ENCODE peak calls at places on chromosomes 16 and 17, in four cellular contexts. One of them, this sample, is unnamed.

GRCh38 chr16:69188716-69189115 is 1.8 kb downstream of the SNTB2 start:
- DNase-seq in stomach: no peak
- DNase-seq in astrocyte of the cerebellum: no peak
- DNase-seq in mucosa of descending colon: no peak
- DNase-seq in this sample: no peak

GRCh38 chr16:8866118-8866883 is 2.5 kb downstream of the CARHSP1 start:
- DNase-seq in stomach: peak
- DNase-seq in astrocyte of the cerebellum: no peak
- DNase-seq in mucosa of descending colon: peak
- DNase-seq in this sample: no peak

GRCh38 chr17:40602445-40603443 is 37.5 kb upstream of the CCR7 start:
- DNase-seq in stomach: no peak
- DNase-seq in astrocyte of the cerebellum: no peak
- DNase-seq in mucosa of descending colon: no peak
- DNase-seq in this sample: no peak

GRCh38 chr17:70181376-70181775 is 12.0 kb downstream of the KCNJ2 start:
- DNase-seq in stomach: no peak
- DNase-seq in astrocyte of the cerebellum: peak
- DNase-seq in mucosa of descending colon: no peak
- DNase-seq in this sample: no peak

GRCh38 chr16:9033125-9033830 is 58.2 kb upstream of the HAPSTR1 start:
- DNase-seq in stomach: peak
- DNase-seq in astrocyte of the cerebellum: no peak
- DNase-seq in mucosa of descending colon: no peak
- DNase-seq in this sample: no peak

GRCh38 chr17:62892870-62893338 is 73.1 kb upstream of the TANC2 start:
- DNase-seq in stomach: peak
- DNase-seq in astrocyte of the cerebellum: no peak
- DNase-seq in mucosa of descending colon: no peak
- DNase-seq in this sample: peak

GRCh38 chr17:41340496-41340895 is 10.1 kb downstream of the KRT33A start:
- DNase-seq in stomach: no peak
- DNase-seq in astrocyte of the cerebellum: no peak
- DNase-seq in mucosa of descending colon: no peak
- DNase-seq in this sample: no peak

GRCh38 chr16:31423801-31424200 is 4.4 kb downstream of the COX6A2 start:
- DNase-seq in stomach: no peak
- DNase-seq in astrocyte of the cerebellum: no peak
- DNase-seq in mucosa of descending colon: peak
- DNase-seq in this sample: no peak

GRCh38 chr16:10594312-10594950 is 14.0 kb upstream of the EMP2 start:
- DNase-seq in stomach: peak
- DNase-seq in astrocyte of the cerebellum: no peak
- DNase-seq in mucosa of descending colon: peak
- DNase-seq in this sample: no peak

GRCh38 chr17:77935121-77935571 is 23.4 kb upstream of the TNRC6C start:
- DNase-seq in stomach: no peak
- DNase-seq in astrocyte of the cerebellum: no peak
- DNase-seq in mucosa of descending colon: no peak
- DNase-seq in this sample: no peak

GRCh38 chr17:5788266-5788900 is 204.1 kb upstream of the NLRP1 start:
- DNase-seq in stomach: no peak
- DNase-seq in astrocyte of the cerebellum: no peak
- DNase-seq in mucosa of descending colon: no peak
- DNase-seq in this sample: no peak

GRCh38 chr16:3857189-3858013 is 23.1 kb downstream of the CREBBP start:
- DNase-seq in stomach: no peak
- DNase-seq in astrocyte of the cerebellum: no peak
- DNase-seq in mucosa of descending colon: no peak
- DNase-seq in this sample: no peak
- H3K4me3 ChIP-seq in stomach: no peak
- H3K4me3 ChIP-seq in astrocyte of the cerebellum: no peak
- H3K4me3 ChIP-seq in mucosa of descending colon: no peak
- H3K4me3 ChIP-seq in this sample: no peak

GRCh38 chr16:50068550-50068949 is 2.8 kb downstream of the HEATR3 start:
- DNase-seq in stomach: no peak
- DNase-seq in astrocyte of the cerebellum: no peak
- DNase-seq in mucosa of descending colon: no peak
- DNase-seq in this sample: no peak

GRCh38 chr16:50069060-50069459 is 3.3 kb downstream of the HEATR3 start:
- DNase-seq in stomach: no peak
- DNase-seq in astrocyte of the cerebellum: no peak
- DNase-seq in mucosa of descending colon: no peak
- DNase-seq in this sample: no peak

GRCh38 chr16:50066482-50067289 is 916 bp downstream of the HEATR3 start:
- DNase-seq in stomach: no peak
- DNase-seq in astrocyte of the cerebellum: no peak
- DNase-seq in mucosa of descending colon: no peak
- DNase-seq in this sample: no peak

GRCh38 chr16:50065624-50066481 is at the start of gene HEATR3:
- DNase-seq in stomach: peak
- DNase-seq in astrocyte of the cerebellum: peak
- DNase-seq in mucosa of descending colon: peak
- DNase-seq in this sample: peak

GRCh38 chr16:50067290-50067853 is 1.6 kb downstream of the HEATR3 start:
- DNase-seq in stomach: no peak
- DNase-seq in astrocyte of the cerebellum: peak
- DNase-seq in mucosa of descending colon: no peak
- DNase-seq in this sample: peak
- H3K4me3 ChIP-seq in stomach: peak
- H3K4me3 ChIP-seq in astrocyte of the cerebellum: no peak
- H3K4me3 ChIP-seq in mucosa of descending colon: no peak
- H3K4me3 ChIP-seq in this sample: no peak

DNA sequence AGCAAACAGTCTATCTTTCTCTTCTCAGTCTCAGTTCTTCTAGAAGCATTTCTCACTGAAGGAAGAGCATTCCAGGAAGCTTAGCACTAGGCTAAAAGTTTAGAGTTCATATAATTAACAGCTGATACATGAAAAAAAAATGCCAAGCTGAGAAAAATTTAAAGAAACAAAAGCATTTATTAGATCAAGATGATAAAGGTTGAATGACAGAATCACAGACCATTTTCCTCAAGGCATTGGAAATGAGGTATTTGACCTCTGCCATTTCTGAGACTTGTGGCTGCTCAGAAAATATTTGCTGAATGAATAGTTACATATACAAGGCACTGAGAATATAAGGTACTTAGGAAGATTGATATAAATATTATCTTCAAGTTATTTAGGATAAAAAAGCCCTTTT is 901.6 kb upstream of the GOT2 start:
- DNase-seq in stomach: no peak
- DNase-seq in astrocyte of the cerebellum: no peak
- DNase-seq in mucosa of descending colon: no peak
- DNase-seq in this sample: peak
- H3K4me3 ChIP-seq in stomach: no peak
- H3K4me3 ChIP-seq in astrocyte of the cerebellum: no peak
- H3K4me3 ChIP-seq in mucosa of descending colon: no peak
- H3K4me3 ChIP-seq in this sample: no peak

GRCh38 chr17:3556905-3557767 is 476 bp downstream of the TRPV3 start:
- DNase-seq in stomach: no peak
- DNase-seq in astrocyte of the cerebellum: no peak
- DNase-seq in mucosa of descending colon: no peak
- DNase-seq in this sample: no peak

GRCh38 chr17:3559270-3559645 is 1.6 kb upstream of the TRPV3 start:
- DNase-seq in stomach: no peak
- DNase-seq in astrocyte of the cerebellum: no peak
- DNase-seq in mucosa of descending colon: no peak
- DNase-seq in this sample: no peak

GRCh38 chr17:3556239-3556904 is 1.2 kb downstream of the TRPV3 start:
- DNase-seq in stomach: no peak
- DNase-seq in astrocyte of the cerebellum: no peak
- DNase-seq in mucosa of descending colon: no peak
- DNase-seq in this sample: no peak

GRCh38 chr17:3558603-3559269 is 1.1 kb upstream of the TRPV3 start:
- DNase-seq in stomach: peak
- DNase-seq in astrocyte of the cerebellum: no peak
- DNase-seq in mucosa of descending colon: peak
- DNase-seq in this sample: no peak

GRCh38 chr17:3557768-3558583 is at the start of gene TRPV3:
- DNase-seq in stomach: peak
- DNase-seq in astrocyte of the cerebellum: no peak
- DNase-seq in mucosa of descending colon: peak
- DNase-seq in this sample: no peak
- H3K4me3 ChIP-seq in stomach: no peak
- H3K4me3 ChIP-seq in astrocyte of the cerebellum: no peak
- H3K4me3 ChIP-seq in mucosa of descending colon: no peak
- H3K4me3 ChIP-seq in this sample: no peak

GRCh38 chr17:19744492-19744891 is 3.6 kb downstream of the ALDH3A1 start:
- DNase-seq in stomach: no peak
- DNase-seq in astrocyte of the cerebellum: no peak
- DNase-seq in mucosa of descending colon: peak
- DNase-seq in this sample: no peak

GRCh38 chr17:19747159-19747719 is 859 bp downstream of the ALDH3A1 start:
- DNase-seq in stomach: no peak
- DNase-seq in astrocyte of the cerebellum: no peak
- DNase-seq in mucosa of descending colon: no peak
- DNase-seq in this sample: no peak

GRCh38 chr17:19746517-19746916 is 1.6 kb downstream of the ALDH3A1 start:
- DNase-seq in stomach: no peak
- DNase-seq in astrocyte of the cerebellum: no peak
- DNase-seq in mucosa of descending colon: no peak
- DNase-seq in this sample: no peak

GRCh38 chr17:19743101-19744100 is 4.7 kb downstream of the ALDH3A1 start:
- DNase-seq in stomach: no peak
- DNase-seq in astrocyte of the cerebellum: no peak
- DNase-seq in mucosa of descending colon: peak
- DNase-seq in this sample: no peak

GRCh38 chr17:19744922-19745757 is 3.0 kb downstream of the ALDH3A1 start:
- DNase-seq in stomach: peak
- DNase-seq in astrocyte of the cerebellum: peak
- DNase-seq in mucosa of descending colon: peak
- DNase-seq in this sample: no peak
- H3K4me3 ChIP-seq in stomach: peak
- H3K4me3 ChIP-seq in astrocyte of the cerebellum: peak
- H3K4me3 ChIP-seq in mucosa of descending colon: no peak
- H3K4me3 ChIP-seq in this sample: peak

DNA sequence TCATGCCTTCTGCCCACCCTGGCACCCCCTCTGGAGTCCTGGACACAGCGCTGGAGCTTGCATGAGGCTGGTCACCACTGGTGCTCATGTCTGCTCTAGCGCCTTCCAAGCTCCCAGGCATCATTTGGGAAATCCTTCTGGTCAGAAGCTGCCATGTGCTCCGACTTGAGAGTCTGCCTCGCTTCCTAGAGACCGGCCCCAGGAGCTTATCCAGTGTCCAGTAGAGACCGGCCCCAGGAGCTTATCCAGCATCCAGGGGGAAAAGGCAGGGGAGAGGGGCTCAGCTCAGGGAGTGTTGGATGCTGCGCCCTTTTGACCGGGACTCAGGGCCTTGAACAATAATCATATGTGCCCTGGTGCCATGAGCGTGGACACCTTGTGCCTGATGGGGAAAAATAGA is 106.3 kb downstream of the RAP1GAP2 start:
- DNase-seq in stomach: no peak
- DNase-seq in astrocyte of the cerebellum: no peak
- DNase-seq in mucosa of descending colon: no peak
- DNase-seq in this sample: no peak
- H3K4me3 ChIP-seq in stomach: no peak
- H3K4me3 ChIP-seq in astrocyte of the cerebellum: no peak
- H3K4me3 ChIP-seq in mucosa of descending colon: no peak
- H3K4me3 ChIP-seq in this sample: no peak

GRCh38 chr17:21119247-21119944 is 7.4 kb upstream of the DHRS7B start:
- DNase-seq in stomach: peak
- DNase-seq in astrocyte of the cerebellum: peak
- DNase-seq in mucosa of descending colon: peak
- DNase-seq in this sample: no peak
- H3K4me3 ChIP-seq in stomach: no peak
- H3K4me3 ChIP-seq in astrocyte of the cerebellum: no peak
- H3K4me3 ChIP-seq in mucosa of descending colon: no peak
- H3K4me3 ChIP-seq in this sample: no peak

GRCh38 chr17:73342057-73342522 is 30.3 kb upstream of the CDC42EP4 start:
- DNase-seq in stomach: peak
- DNase-seq in astrocyte of the cerebellum: peak
- DNase-seq in mucosa of descending colon: peak
- DNase-seq in this sample: peak

GRCh38 chr17:73341350-73342056 is 29.7 kb upstream of the CDC42EP4 start:
- DNase-seq in stomach: no peak
- DNase-seq in astrocyte of the cerebellum: no peak
- DNase-seq in mucosa of descending colon: no peak
- DNase-seq in this sample: no peak

GRCh38 chr17:73343739-73344454 is 32.1 kb upstream of the CDC42EP4 start:
- DNase-seq in stomach: no peak
- DNase-seq in astrocyte of the cerebellum: no peak
- DNase-seq in mucosa of descending colon: no peak
- DNase-seq in this sample: no peak

GRCh38 chr17:73343168-73343634 is 31.4 kb upstream of the CDC42EP4 start:
- DNase-seq in stomach: no peak
- DNase-seq in astrocyte of the cerebellum: no peak
- DNase-seq in mucosa of descending colon: peak
- DNase-seq in this sample: peak

GRCh38 chr17:73342549-73343167 is 30.9 kb upstream of the CDC42EP4 start:
- DNase-seq in stomach: no peak
- DNase-seq in astrocyte of the cerebellum: no peak
- DNase-seq in mucosa of descending colon: no peak
- DNase-seq in this sample: no peak
- H3K4me3 ChIP-seq in stomach: no peak
- H3K4me3 ChIP-seq in astrocyte of the cerebellum: no peak
- H3K4me3 ChIP-seq in mucosa of descending colon: no peak
- H3K4me3 ChIP-seq in this sample: peak

GRCh38 chr17:66542183-66542966 is 240.0 kb downstream of the PRKCA start:
- DNase-seq in stomach: no peak
- DNase-seq in astrocyte of the cerebellum: peak
- DNase-seq in mucosa of descending colon: no peak
- DNase-seq in this sample: peak
- H3K4me3 ChIP-seq in stomach: no peak
- H3K4me3 ChIP-seq in astrocyte of the cerebellum: no peak
- H3K4me3 ChIP-seq in mucosa of descending colon: no peak
- H3K4me3 ChIP-seq in this sample: no peak